ENCODE peak calls at places on chromosomes 6 and 20, in five cellular contexts. S, R, Q, P and N are unnamed samples. For H3K27me3, the result is how much of the 10 kb centered on the place peaks cover.

GRCh38 chr6:112227992-112228391 is 26.4 kb downstream of the LAMA4 start:
- DNase-seq in S (no peak), R (no peak), Q (no peak), P (no peak), N (no peak)

GRCh38 chr6:744954-745353 is 52.0 kb upstream of the EXOC2 start:
- DNase-seq in S (no peak), R (no peak), Q (no peak), P (no peak), N (no peak)

GRCh38 chr6:36604090-36605060 is 10.2 kb downstream of the SRSF3 start:
- DNase-seq in S (no peak), R (no peak), Q (peak), P (no peak), N (no peak)

GRCh38 chr6:145948328-145948727 is 15.8 kb downstream of the SHPRH start:
- DNase-seq in S (no peak), R (no peak), Q (no peak), P (no peak), N (no peak)

GRCh38 chr20:31474097-31474436 is 860 bp downstream of the DEFB124 start:
- DNase-seq in S (no peak), R (no peak), Q (no peak), P (no peak), N (no peak)

GRCh38 chr20:3239026-3239866 is at the start of gene SLC4A11:
- DNase-seq in S (no peak), R (peak), Q (no peak), P (peak), N (peak)

GRCh38 chr20:21529863-21530262 is 16.0 kb upstream of the NKX2-2 start:
- DNase-seq in S (no peak), R (no peak), Q (no peak), P (no peak), N (no peak)

GRCh38 chr20:46808565-46808964 is 86.1 kb upstream of the EYA2 start:
- DNase-seq in S (no peak), R (no peak), Q (no peak), P (no peak), N (no peak)

GRCh38 chr20:20211274-20211987 is 156.5 kb upstream of the INSM1 start:
- DNase-seq in S (no peak), R (peak), Q (no peak), P (no peak), N (no peak)

GRCh38 chr20:62617711-62618483 is 24.4 kb upstream of the SLCO4A1 start:
- DNase-seq in S (no peak), R (peak), Q (no peak), P (peak), N (peak)

GRCh38 chr6:66232890-66233289 is 525.9 kb upstream of the EYS start:
- DNase-seq in S (no peak), R (no peak), Q (no peak), P (no peak), N (no peak)

GRCh38 chr6:33313709-33314514 is at the start of gene TAPBP:
- DNase-seq in S (peak), R (peak), Q (peak), P (peak), N (peak)

GRCh38 chr6:100479180-100480035 is 14.7 kb upstream of the SIM1 start:
- DNase-seq in S (no peak), R (no peak), Q (no peak), P (peak), N (no peak)

GRCh38 chr6:56911847-56912246 is 43.1 kb upstream of the BEND6 start:
- DNase-seq in S (no peak), R (no peak), Q (no peak), P (no peak), N (no peak)

GRCh38 chr6:166301611-166302529 is 6.3 kb downstream of the PRR18 start:
- DNase-seq in S (no peak), R (no peak), Q (no peak), P (no peak), N (no peak)

GRCh38 chr6:12343440-12344162 is 53.4 kb downstream of the EDN1 start:
- DNase-seq in S (no peak), R (peak), Q (no peak), P (peak), N (peak)

GRCh38 chr6:31958412-31958740 is 395 bp downstream of the NELFE start:
- DNase-seq in S (no peak), R (no peak), Q (no peak), P (no peak), N (no peak)

GRCh38 chr6:150672792-150673191 is 73.1 kb downstream of the PLEKHG1 start:
- DNase-seq in S (no peak), R (no peak), Q (no peak), P (no peak), N (no peak)

GRCh38 chr6:90811596-90812226 is 224.8 kb upstream of the MAP3K7 start:
- DNase-seq in S (no peak), R (no peak), Q (no peak), P (no peak), N (no peak)

GRCh38 chr20:34536798-34537394 is 20.7 kb downstream of the DYNLRB1 start:
- DNase-seq in S (no peak), R (peak), Q (no peak), P (peak), N (peak)

DNA sequence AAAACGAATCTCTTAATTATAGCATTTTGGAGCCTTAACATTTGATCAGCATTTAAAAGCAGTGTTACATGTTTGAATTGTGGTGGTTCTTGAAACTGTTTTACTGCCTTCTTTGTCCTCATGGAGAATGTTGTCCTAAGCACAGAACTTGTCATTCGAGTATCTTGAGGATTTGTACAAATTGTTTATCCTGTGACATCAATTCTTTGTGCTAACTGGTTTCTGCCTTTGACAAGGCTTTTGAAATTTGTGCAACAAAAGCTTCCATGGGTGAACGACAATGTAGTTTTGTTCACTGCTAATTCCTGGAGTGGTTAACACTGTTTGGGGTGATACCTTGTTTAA is 130.8 kb downstream of the SCAF8 start:
- DNase-seq in S (no peak), R (no peak), Q (no peak), P (no peak), N (no peak)
- TF ChIP-seq POLR2AphosphoS5 in S (no peak), R (no peak), Q (no peak), P (no peak), N (no peak)

GRCh38 chr6:152671146-152671545 is 26.6 kb upstream of the MYCT1 start:
- DNase-seq in S (no peak), R (no peak), Q (no peak), P (peak), N (no peak)
- TF ChIP-seq POLR2A in S (no peak), R (no peak), Q (no peak), P (no peak), N (no peak)

GRCh38 chr20:59165794-59166709 is 2.4 kb downstream of the ZNF831 start:
- DNase-seq in S (no peak), R (no peak), Q (no peak), P (no peak), N (no peak)
- H3K27me3 ChIP-seq in S (under half), R (under half), Q (under half), P (under half), N (under half)

GRCh38 chr6:4134841-4135664 is at the start of gene ECI2:
- DNase-seq in S (peak), R (peak), Q (no peak), P (peak), N (peak)
- TF ChIP-seq POLR2AphosphoS5 in S (peak), R (peak), Q (no peak), P (peak), N (peak)

GRCh38 chr6:109381747-109382575 is at the start of gene CD164:
- DNase-seq in S (peak), R (peak), Q (peak), P (peak), N (peak)
- TF ChIP-seq POLR2A in S (peak), R (peak), Q (peak), P (peak), N (no peak)

GRCh38 chr20:57290178-57290484 is 23.7 kb upstream of the BMP7 start:
- DNase-seq in S (no peak), R (no peak), Q (no peak), P (no peak), N (no peak)
- H3K27me3 ChIP-seq in S (under half), R (under half), Q (under half), P (under half), N (half or more)

GRCh38 chr6:76420094-76420493 is 347.6 kb upstream of the IMPG1 start:
- DNase-seq in S (no peak), R (no peak), Q (no peak), P (no peak), N (no peak)
- TF ChIP-seq POLR2AphosphoS5 in S (no peak), R (no peak), Q (no peak), P (no peak), N (no peak)